ENCODE peak calls at places on chromosomes 5 and 9, in eight cellular contexts. N is EL; G is activated CD4-positive, alpha-beta memory T cell treated with anti-CD3 and anti-CD28 coated beads, Interleukin-2, amount 10 ng/mL, durations not matched to agents 7 days and 5 days; Z is T-helper 2 cell; J is neuronal stem cell; W is AG20443; P is NCI-H1105 treated with DMSO at 0.1 percent for 48 hours; H is CD8-positive, alpha-beta T cell. I is an unnamed sample.

GRCh38 chr9:93911136-93911745 is 43.9 kb downstream of the BARX1 start:
- DNase-seq in Z (no peak), N (no peak), J (no peak), W (no peak), H (no peak), P (no peak), G (no peak), I (no peak)

GRCh38 chr5:176131771-176132170 is 106.5 kb upstream of the SIMC1 start:
- DNase-seq in Z (no peak), W (no peak), H (no peak), G (no peak), P (no peak), N (no peak), J (no peak), I (no peak)

GRCh38 chr5:116872986-116873385 is 298.4 kb upstream of the SEMA6A start:
- DNase-seq in P (no peak), W (no peak), Z (no peak), J (no peak), G (no peak), N (no peak), H (no peak), I (no peak)

GRCh38 chr9:107999890-108000289 is 510.3 kb upstream of the KLF4 start:
- DNase-seq in Z (no peak), J (no peak), W (peak; percentile 40), N (no peak), H (no peak), G (no peak), P (no peak), I (no peak)

GRCh38 chr9:78397045-78397843 is 100.3 kb downstream of the PSAT1 start:
- DNase-seq in Z (no peak), W (no peak), P (peak; percentile 89), N (no peak), H (no peak), G (no peak), J (peak; percentile 0), I (no peak)

GRCh38 chr5:166436857-166437256 is 1854.6 kb upstream of the WWC1 start:
- DNase-seq in W (no peak), P (no peak), N (no peak), J (no peak), Z (no peak), G (no peak), H (no peak), I (no peak)

GRCh38 chr9:4689687-4690104 is 10.3 kb downstream of the CDC37L1 start:
- DNase-seq in N (no peak), G (no peak), H (no peak), P (no peak), W (peak; percentile 24), Z (no peak), J (no peak), I (peak; percentile 20)

GRCh38 chr9:71760901-71761300 is 7.4 kb downstream of the CEMIP2 start:
- DNase-seq in J (no peak), W (no peak), Z (no peak), P (peak; percentile 84), N (no peak), G (no peak), H (no peak), I (no peak)

GRCh38 chr5:159781626-159782157 is 134.6 kb upstream of the ADRA1B start:
- DNase-seq in W (no peak), H (no peak), N (no peak), G (no peak), J (no peak), P (no peak), Z (no peak), I (no peak)

GRCh38 chr5:135141303-135142268 is 107.6 kb upstream of the PITX1 start:
- DNase-seq in H (no peak), G (no peak), W (no peak), N (peak; percentile 6), J (no peak), Z (no peak), P (no peak), I (no peak)

GRCh38 chr9:82223442-82223841 is 234.9 kb downstream of the SPATA31D1 start:
- DNase-seq in G (no peak), Z (no peak), W (no peak), P (no peak), H (no peak), N (peak; percentile 39), J (no peak), I (no peak)

GRCh38 chr5:19855929-19856328 is 132.1 kb downstream of the CDH18 start:
- DNase-seq in N (peak; percentile 55), H (no peak), J (no peak), Z (no peak), G (no peak), W (no peak), P (peak; percentile 11), I (no peak)

GRCh38 chr9:5510360-5510931 is at the start of gene PDCD1LG2:
- DNase-seq in N (peak; percentile 81), H (no peak), J (no peak), Z (peak; percentile 53), P (no peak), W (peak; percentile 44), G (peak; percentile 59), I (no peak)

GRCh38 chr5:172820046-172820767 is 13.8 kb upstream of the ERGIC1 start:
- DNase-seq in N (no peak), J (no peak), H (no peak), Z (peak; percentile 17), P (no peak), W (peak; percentile 46), G (no peak), I (no peak)

GRCh38 chr5:120614512-120614911 is 150.4 kb downstream of the PRR16 start:
- DNase-seq in G (no peak), J (no peak), P (no peak), W (peak; percentile 58), H (no peak), N (peak; percentile 62), Z (no peak), I (no peak)

GRCh38 chr5:73892806-73893205 is 266.8 kb downstream of the ARHGEF28 start:
- DNase-seq in H (no peak), N (peak; percentile 68), J (no peak), G (no peak), Z (no peak), P (no peak), W (peak; percentile 86), I (no peak)

GRCh38 chr9:135567311-135567710 is 5.8 kb downstream of the PAEP start:
- DNase-seq in Z (no peak), H (no peak), J (no peak), W (no peak), P (peak; percentile 39), G (no peak), N (no peak), I (no peak)

GRCh38 chr5:35146386-35146785 is 83.9 kb downstream of the PRLR start:
- DNase-seq in Z (no peak), H (no peak), G (no peak), W (no peak), N (no peak), P (no peak), J (peak; percentile 2), I (no peak)

GRCh38 chr9:4292781-4293180 is 7.1 kb downstream of the GLIS3 start:
- DNase-seq in Z (no peak), P (no peak), J (no peak), W (no peak), G (no peak), H (no peak), N (peak; percentile 62), I (no peak)

GRCh38 chr9:21395778-21396717 is 10.8 kb upstream of the IFNA2 start:
- DNase-seq in G (peak; percentile 56), N (peak; percentile 27), W (peak; percentile 40), Z (peak; percentile 38), H (peak; percentile 45), J (peak; percentile 84), P (peak; percentile 43), I (peak; percentile 52)

GRCh38 chr9:113996531-113997001 is 81.5 kb downstream of the AMBP start:
- DNase-seq in P (no peak), Z (no peak), J (no peak), N (no peak), G (no peak), W (no peak), H (no peak), I (no peak)

GRCh38 chr9:116322521-116322920 is 168.9 kb downstream of the PAPPA start:
- DNase-seq in J (no peak), Z (no peak), H (no peak), P (no peak), G (no peak), N (no peak), W (peak; percentile 38), I (no peak)

GRCh38 chr5:127136908-127137307 is 63.6 kb upstream of the C5orf63 start:
- DNase-seq in W (no peak), Z (no peak), H (no peak), N (no peak), P (no peak), J (no peak), G (no peak), I (no peak)

GRCh38 chr9:28883209-28883608 is 1309.9 kb upstream of the C9orf72 start:
- DNase-seq in G (no peak), N (no peak), P (no peak), H (no peak), W (no peak), J (no peak), Z (no peak), I (no peak)

GRCh38 chr5:63961598-63962161 is 565 bp downstream of the HTR1A start:
- DNase-seq in G (no peak), N (no peak), W (no peak), Z (no peak), J (no peak), H (no peak), P (no peak), I (no peak)

GRCh38 chr5:130714200-130714599 is 450.9 kb downstream of the HINT1 start:
- DNase-seq in H (no peak), G (no peak), W (no peak), J (no peak), N (no peak), Z (no peak), P (no peak), I (no peak)

GRCh38 chr9:88628811-88629210 is 93.8 kb downstream of the NXNL2 start:
- DNase-seq in N (no peak), Z (no peak), J (no peak), H (no peak), P (no peak), W (no peak), G (no peak), I (no peak)

GRCh38 chr9:95901506-95901905 is 26.0 kb downstream of the ERCC6L2 start:
- DNase-seq in Z (no peak), W (peak; percentile 6), J (no peak), G (no peak), H (no peak), N (no peak), P (peak; percentile 15), I (no peak)

GRCh38 chr5:143014017-143014651 is 244.0 kb downstream of the ARHGAP26 start:
- DNase-seq in W (no peak), Z (peak; percentile 8), J (no peak), P (peak; percentile 4), H (no peak), N (no peak), G (peak; percentile 47), I (peak; percentile 70)